ENCODE peak calls at places on chromosome 14, in seven cellular contexts. P is AG10803; D is stimulated activated CD8-positive, alpha-beta memory T cell treated with anti-CD3 and anti-CD28 coated beads, Interleukin-15, amount 100 ng/mL, for 4 hours; Y is transverse colon; V is hippocampal formation; F is fibroblast of pulmonary artery; Q is HEK293T. U is an unnamed sample.

GRCh38 chr14:32167907-32168306 is 33.9 kb upstream of the RNU6-7 start:
- DNase-seq in P (no peak), D (no peak), Y (no peak), V (no peak), F (no peak), Q (no peak), U (no peak)

GRCh38 chr14:93818857-93819256 is 30.6 kb upstream of the PRIMA1 start:
- DNase-seq in P (no peak), D (no peak), Y (no peak), V (no peak), F (no peak), Q (no peak), U (no peak)

GRCh38 chr14:89621791-89622638 is 205.0 kb upstream of the FOXN3 start:
- DNase-seq in P (no peak), D (no peak), Y (no peak), V (no peak), F (no peak), Q (no peak), U (no peak)

GRCh38 chr14:55272922-55273321 is 1.7 kb downstream of the FBXO34 start:
- DNase-seq in P (no peak), D (no peak), Y (no peak), V (no peak), F (no peak), Q (no peak), U (no peak)

GRCh38 chr14:35197015-35197414 is 74.7 kb downstream of the PRORP start:
- DNase-seq in P (no peak), D (no peak), Y (no peak), V (no peak), F (peak; percentile 55), Q (no peak), U (no peak)

GRCh38 chr14:104588066-104588857 is 8.7 kb downstream of the C14orf180 start:
- DNase-seq in P (no peak), D (no peak), Y (no peak), V (no peak), F (no peak), Q (no peak), U (no peak)

GRCh38 chr14:63773504-63773903 is 45.6 kb upstream of the SGPP1 start:
- DNase-seq in P (no peak), D (no peak), Y (no peak), V (no peak), F (no peak), Q (no peak), U (no peak)

GRCh38 chr14:21003788-21004346 is 4.8 kb downstream of the SLC39A2 start:
- DNase-seq in P (no peak), D (no peak), Y (no peak), V (no peak), F (no peak), Q (no peak), U (no peak)

GRCh38 chr14:68172664-68173063 is 353.1 kb downstream of the RAD51B start:
- DNase-seq in P (no peak), D (no peak), Y (no peak), V (no peak), F (no peak), Q (no peak), U (no peak)

GRCh38 chr14:54450535-54450934 is 9.4 kb upstream of the CNIH1 start:
- DNase-seq in P (peak; percentile 86), D (no peak), Y (no peak), V (no peak), F (peak; percentile 21), Q (no peak), U (peak; percentile 77)

GRCh38 chr14:97025722-97026121 is 228.5 kb downstream of the VRK1 start:
- DNase-seq in P (no peak), D (no peak), Y (no peak), V (no peak), F (no peak), Q (no peak), U (no peak)

GRCh38 chr14:57389646-57390036 is 745 bp upstream of the NAA30 start:
- DNase-seq in P (no peak), D (no peak), Y (peak; percentile 13), V (no peak), F (no peak), Q (no peak), U (no peak)

GRCh38 chr14:25049559-25050493 is at the start of gene STXBP6:
- DNase-seq in P (peak; percentile 75), D (no peak), Y (peak; percentile 78), V (peak; percentile 54), F (peak; percentile 55), Q (peak; percentile 71), U (peak; percentile 88)

GRCh38 chr14:72546359-72547035 is 347.4 kb downstream of the DPF3 start:
- DNase-seq in P (no peak), D (no peak), Y (no peak), V (no peak), F (no peak), Q (no peak), U (no peak)

GRCh38 chr14:68157971-68158371 is 338.4 kb downstream of the RAD51B start:
- DNase-seq in P (peak; percentile 92), D (no peak), Y (no peak), V (no peak), F (no peak), Q (no peak), U (peak; percentile 25)

GRCh38 chr14:27427796-27428195 is 830.0 kb upstream of the NOVA1 start:
- DNase-seq in P (peak; percentile 24), D (no peak), Y (no peak), V (no peak), F (peak; percentile 74), Q (no peak), U (no peak)

GRCh38 chr14:101761032-101761880 is at the start of gene PPP2R5C:
- DNase-seq in P (peak; percentile 86), D (peak; percentile 74), Y (peak; percentile 94), V (peak; percentile 89), F (peak; percentile 90), Q (peak; percentile 85), U (peak; percentile 97)

GRCh38 chr14:67821121-67821520 is 1.5 kb downstream of the RAD51B start:
- DNase-seq in P (no peak), D (no peak), Y (no peak), V (no peak), F (no peak), Q (no peak), U (no peak)

U was measured in AG20443.